ENCODE peak calls at places on chromosomes 5 and 9, in seven cellular contexts. N, D, W, O, E, T and U are unnamed samples.

GRCh38 chr9:42388146-42388690 is 204.8 kb downstream of the SPATA31A6 start:
- DNase-seq in N (no peak), D (no peak), W (no peak), O (no peak), E (peak; percentile 15), T (no peak), U (no peak)

GRCh38 chr5:88885043-88885442 is 2.1 kb upstream of the MEF2C start:
- DNase-seq in N (no peak), D (no peak), W (no peak), O (no peak), E (no peak), T (no peak), U (no peak)

GRCh38 chr5:150320048-150320555 is 17.4 kb upstream of the ARSI start:
- DNase-seq in N (peak; percentile 87), D (no peak), W (no peak), O (no peak), E (no peak), T (peak; percentile 57), U (no peak)

GRCh38 chr5:180739271-180739670 is 587 bp downstream of the OR2Y1 start:
- DNase-seq in N (no peak), D (no peak), W (no peak), O (no peak), E (no peak), T (no peak), U (no peak)

GRCh38 chr5:78638423-78638822 is 10.1 kb downstream of the LHFPL2 start:
- DNase-seq in N (peak; percentile 67), D (no peak), W (no peak), O (no peak), E (no peak), T (peak; percentile 65), U (no peak)

GRCh38 chr9:2729003-2729402 is 11.7 kb downstream of the KCNV2 start:
- DNase-seq in N (peak; percentile 24), D (no peak), W (no peak), O (no peak), E (no peak), T (no peak), U (no peak)

GRCh38 chr5:72271696-72272095 is 48.3 kb downstream of the MRPS27 start:
- DNase-seq in N (no peak), D (no peak), W (no peak), O (no peak), E (no peak), T (no peak), U (no peak)

GRCh38 chr9:106963684-106964083 is 100.7 kb downstream of the ZNF462 start:
- DNase-seq in N (no peak), D (no peak), W (no peak), O (no peak), E (no peak), T (no peak), U (no peak)

GRCh38 chr5:125412051-125412560 is 665.7 kb upstream of the ZNF608 start:
- DNase-seq in N (no peak), D (peak; percentile 92), W (no peak), O (no peak), E (peak; percentile 10), T (no peak), U (no peak)

GRCh38 chr5:151562019-151562707 is 29.0 kb downstream of the FAT2 start:
- DNase-seq in N (no peak), D (no peak), W (no peak), O (no peak), E (no peak), T (no peak), U (no peak)

GRCh38 chr9:21326526-21327139 is 8.6 kb downstream of the KLHL9 start:
- DNase-seq in N (peak; percentile 35), D (peak; percentile 62), W (no peak), O (no peak), E (peak; percentile 55), T (no peak), U (peak; percentile 43)

GRCh38 chr5:108101105-108101504 is 280.8 kb downstream of the FBXL17 start:
- DNase-seq in N (no peak), D (no peak), W (no peak), O (no peak), E (no peak), T (no peak), U (no peak)